ENCODE peak calls at places on chromosome 1, in six cellular contexts. One of them, this sample, is unnamed. For H3K9me3 and H3K27me3, the result is how much of the 10 kb centered on the place peaks cover.

GRCh38 chr1:47031585-47031984 is 8.1 kb downstream of the CYP4X1 start:
- DNase-seq in CD4-positive, alpha-beta T cell: no peak
- DNase-seq in uterus: no peak
- DNase-seq in ascending aorta: no peak
- DNase-seq in effector memory CD4-positive, alpha-beta T cell: no peak
- DNase-seq in adipocyte: no peak
- DNase-seq in this sample: peak

GRCh38 chr1:3922851-3923250 is 22.8 kb upstream of the C1orf174 start:
- DNase-seq in CD4-positive, alpha-beta T cell: no peak
- DNase-seq in uterus: no peak
- DNase-seq in ascending aorta: no peak
- DNase-seq in effector memory CD4-positive, alpha-beta T cell: no peak
- DNase-seq in adipocyte: no peak
- DNase-seq in this sample: no peak

GRCh38 chr1:10856863-10857598 is 60.6 kb upstream of the CASZ1 start:
- DNase-seq in CD4-positive, alpha-beta T cell: no peak
- DNase-seq in uterus: no peak
- DNase-seq in ascending aorta: no peak
- DNase-seq in effector memory CD4-positive, alpha-beta T cell: no peak
- DNase-seq in adipocyte: no peak
- DNase-seq in this sample: no peak

GRCh38 chr1:212459656-212460055 is 26.9 kb downstream of the NENF start:
- DNase-seq in CD4-positive, alpha-beta T cell: no peak
- DNase-seq in uterus: no peak
- DNase-seq in ascending aorta: no peak
- DNase-seq in effector memory CD4-positive, alpha-beta T cell: no peak
- DNase-seq in adipocyte: no peak
- DNase-seq in this sample: no peak

GRCh38 chr1:155909894-155910293 is 1.3 kb downstream of the RIT1 start:
- DNase-seq in CD4-positive, alpha-beta T cell: no peak
- DNase-seq in uterus: no peak
- DNase-seq in ascending aorta: peak
- DNase-seq in effector memory CD4-positive, alpha-beta T cell: no peak
- DNase-seq in adipocyte: peak
- DNase-seq in this sample: no peak

GRCh38 chr1:180382326-180383115 is 119.9 kb downstream of the ACBD6 start:
- DNase-seq in CD4-positive, alpha-beta T cell: no peak
- DNase-seq in uterus: no peak
- DNase-seq in ascending aorta: no peak
- DNase-seq in effector memory CD4-positive, alpha-beta T cell: no peak
- DNase-seq in adipocyte: peak
- DNase-seq in this sample: no peak

GRCh38 chr1:15212989-15213291 is 34.1 kb upstream of the FHAD1 start:
- DNase-seq in CD4-positive, alpha-beta T cell: no peak
- DNase-seq in uterus: no peak
- DNase-seq in ascending aorta: no peak
- DNase-seq in effector memory CD4-positive, alpha-beta T cell: no peak
- DNase-seq in adipocyte: no peak
- DNase-seq in this sample: no peak

GRCh38 chr1:33169290-33170055 is 12.4 kb downstream of the TRIM62 start:
- DNase-seq in CD4-positive, alpha-beta T cell: no peak
- DNase-seq in uterus: no peak
- DNase-seq in ascending aorta: no peak
- DNase-seq in effector memory CD4-positive, alpha-beta T cell: no peak
- DNase-seq in adipocyte: peak
- DNase-seq in this sample: no peak

GRCh38 chr1:25129380-25129779 is 102.9 kb downstream of the SYF2 start:
- DNase-seq in CD4-positive, alpha-beta T cell: no peak
- DNase-seq in uterus: no peak
- DNase-seq in ascending aorta: no peak
- DNase-seq in effector memory CD4-positive, alpha-beta T cell: no peak
- DNase-seq in adipocyte: no peak
- DNase-seq in this sample: no peak

GRCh38 chr1:170986901-170987300 is 51.6 kb downstream of the MROH9 start:
- DNase-seq in CD4-positive, alpha-beta T cell: no peak
- DNase-seq in uterus: no peak
- DNase-seq in ascending aorta: no peak
- DNase-seq in effector memory CD4-positive, alpha-beta T cell: no peak
- DNase-seq in adipocyte: no peak
- DNase-seq in this sample: no peak

GRCh38 chr1:14915356-14916054 is 238.0 kb upstream of the TMEM51 start:
- DNase-seq in CD4-positive, alpha-beta T cell: no peak
- DNase-seq in uterus: peak
- DNase-seq in ascending aorta: no peak
- DNase-seq in effector memory CD4-positive, alpha-beta T cell: no peak
- DNase-seq in adipocyte: peak
- DNase-seq in this sample: no peak

GRCh38 chr1:100581096-100581705 is 43.3 kb downstream of the GPR88 start:
- DNase-seq in CD4-positive, alpha-beta T cell: no peak
- DNase-seq in uterus: no peak
- DNase-seq in ascending aorta: no peak
- DNase-seq in effector memory CD4-positive, alpha-beta T cell: no peak
- DNase-seq in adipocyte: no peak
- DNase-seq in this sample: no peak

GRCh38 chr1:16630661-16631247 is 17.4 kb upstream of the NBPF1 start:
- DNase-seq in CD4-positive, alpha-beta T cell: no peak
- DNase-seq in uterus: peak
- DNase-seq in ascending aorta: no peak
- DNase-seq in effector memory CD4-positive, alpha-beta T cell: no peak
- DNase-seq in adipocyte: no peak
- DNase-seq in this sample: no peak

GRCh38 chr1:35726814-35727433 is 8.2 kb upstream of the C1orf216 start:
- DNase-seq in CD4-positive, alpha-beta T cell: peak
- DNase-seq in uterus: peak
- DNase-seq in ascending aorta: no peak
- DNase-seq in effector memory CD4-positive, alpha-beta T cell: peak
- DNase-seq in adipocyte: peak
- DNase-seq in this sample: no peak

GRCh38 chr1:29700522-29700921 is 464.2 kb downstream of the PTPRU start:
- DNase-seq in CD4-positive, alpha-beta T cell: no peak
- DNase-seq in uterus: no peak
- DNase-seq in ascending aorta: no peak
- DNase-seq in effector memory CD4-positive, alpha-beta T cell: no peak
- DNase-seq in adipocyte: no peak
- DNase-seq in this sample: no peak

GRCh38 chr1:88701275-88701674 is 17.2 kb downstream of the PKN2 start:
- DNase-seq in CD4-positive, alpha-beta T cell: no peak
- DNase-seq in uterus: no peak
- DNase-seq in ascending aorta: no peak
- DNase-seq in effector memory CD4-positive, alpha-beta T cell: no peak
- DNase-seq in adipocyte: peak
- DNase-seq in this sample: no peak

GRCh38 chr1:217660353-217661062 is 29.4 kb downstream of the SPATA17 start:
- DNase-seq in CD4-positive, alpha-beta T cell: no peak
- DNase-seq in uterus: no peak
- DNase-seq in ascending aorta: no peak
- DNase-seq in effector memory CD4-positive, alpha-beta T cell: no peak
- DNase-seq in adipocyte: peak
- DNase-seq in this sample: no peak

GRCh38 chr1:234866007-234866866 is 256.3 kb upstream of the IRF2BP2 start:
- DNase-seq in CD4-positive, alpha-beta T cell: no peak
- DNase-seq in uterus: peak
- DNase-seq in ascending aorta: peak
- DNase-seq in effector memory CD4-positive, alpha-beta T cell: no peak
- DNase-seq in adipocyte: peak
- DNase-seq in this sample: no peak

GRCh38 chr1:152374451-152374850 is 14.6 kb upstream of the FLG2 start:
- DNase-seq in CD4-positive, alpha-beta T cell: no peak
- DNase-seq in uterus: no peak
- DNase-seq in ascending aorta: no peak
- DNase-seq in effector memory CD4-positive, alpha-beta T cell: no peak
- DNase-seq in adipocyte: no peak
- DNase-seq in this sample: no peak
- H3K9me3 ChIP-seq in CD4-positive, alpha-beta T cell: under half
- H3K9me3 ChIP-seq in uterus: under half
- H3K9me3 ChIP-seq in ascending aorta: under half
- H3K9me3 ChIP-seq in effector memory CD4-positive, alpha-beta T cell: under half
- H3K9me3 ChIP-seq in adipocyte: under half
- H3K9me3 ChIP-seq in this sample: under half

GRCh38 chr1:13899856-13900255 is 199.9 kb downstream of the PRDM2 start:
- DNase-seq in CD4-positive, alpha-beta T cell: no peak
- DNase-seq in uterus: no peak
- DNase-seq in ascending aorta: no peak
- DNase-seq in effector memory CD4-positive, alpha-beta T cell: no peak
- DNase-seq in adipocyte: no peak
- DNase-seq in this sample: no peak
- H3K27me3 ChIP-seq in CD4-positive, alpha-beta T cell: under half
- H3K27me3 ChIP-seq in uterus: under half
- H3K27me3 ChIP-seq in ascending aorta: under half
- H3K27me3 ChIP-seq in effector memory CD4-positive, alpha-beta T cell: under half
- H3K27me3 ChIP-seq in adipocyte: under half
- H3K27me3 ChIP-seq in this sample: under half

GRCh38 chr1:82143108-82143833 is 342.5 kb downstream of the ADGRL2 start:
- DNase-seq in CD4-positive, alpha-beta T cell: no peak
- DNase-seq in uterus: no peak
- DNase-seq in ascending aorta: no peak
- DNase-seq in effector memory CD4-positive, alpha-beta T cell: no peak
- DNase-seq in adipocyte: no peak
- DNase-seq in this sample: no peak
- H3K9me3 ChIP-seq in CD4-positive, alpha-beta T cell: under half
- H3K9me3 ChIP-seq in uterus: under half
- H3K9me3 ChIP-seq in ascending aorta: under half
- H3K9me3 ChIP-seq in effector memory CD4-positive, alpha-beta T cell: under half
- H3K9me3 ChIP-seq in adipocyte: under half
- H3K9me3 ChIP-seq in this sample: under half

GRCh38 chr1:27624467-27625233 is 10.3 kb downstream of the FGR start:
- DNase-seq in CD4-positive, alpha-beta T cell: no peak
- DNase-seq in uterus: no peak
- DNase-seq in ascending aorta: no peak
- DNase-seq in effector memory CD4-positive, alpha-beta T cell: no peak
- DNase-seq in adipocyte: no peak
- DNase-seq in this sample: no peak

GRCh38 chr1:27623327-27624212 is 11.4 kb downstream of the FGR start:
- DNase-seq in CD4-positive, alpha-beta T cell: no peak
- DNase-seq in uterus: no peak
- DNase-seq in ascending aorta: no peak
- DNase-seq in effector memory CD4-positive, alpha-beta T cell: no peak
- DNase-seq in adipocyte: no peak
- DNase-seq in this sample: no peak

GRCh38 chr1:27622828-27623227 is 12.2 kb downstream of the FGR start:
- DNase-seq in CD4-positive, alpha-beta T cell: no peak
- DNase-seq in uterus: no peak
- DNase-seq in ascending aorta: no peak
- DNase-seq in effector memory CD4-positive, alpha-beta T cell: no peak
- DNase-seq in adipocyte: no peak
- DNase-seq in this sample: no peak

GRCh38 chr1:27618341-27619067 is 14.6 kb upstream of the AHDC1 start:
- DNase-seq in CD4-positive, alpha-beta T cell: peak
- DNase-seq in uterus: no peak
- DNase-seq in ascending aorta: no peak
- DNase-seq in effector memory CD4-positive, alpha-beta T cell: peak
- DNase-seq in adipocyte: no peak
- DNase-seq in this sample: no peak

GRCh38 chr1:27621067-27621920 is 13.7 kb downstream of the FGR start:
- DNase-seq in CD4-positive, alpha-beta T cell: no peak
- DNase-seq in uterus: no peak
- DNase-seq in ascending aorta: no peak
- DNase-seq in effector memory CD4-positive, alpha-beta T cell: no peak
- DNase-seq in adipocyte: no peak
- DNase-seq in this sample: no peak
- H3K27me3 ChIP-seq in CD4-positive, alpha-beta T cell: under half
- H3K27me3 ChIP-seq in uterus: under half
- H3K27me3 ChIP-seq in ascending aorta: under half
- H3K27me3 ChIP-seq in effector memory CD4-positive, alpha-beta T cell: under half
- H3K27me3 ChIP-seq in adipocyte: under half
- H3K27me3 ChIP-seq in this sample: under half

DNA sequence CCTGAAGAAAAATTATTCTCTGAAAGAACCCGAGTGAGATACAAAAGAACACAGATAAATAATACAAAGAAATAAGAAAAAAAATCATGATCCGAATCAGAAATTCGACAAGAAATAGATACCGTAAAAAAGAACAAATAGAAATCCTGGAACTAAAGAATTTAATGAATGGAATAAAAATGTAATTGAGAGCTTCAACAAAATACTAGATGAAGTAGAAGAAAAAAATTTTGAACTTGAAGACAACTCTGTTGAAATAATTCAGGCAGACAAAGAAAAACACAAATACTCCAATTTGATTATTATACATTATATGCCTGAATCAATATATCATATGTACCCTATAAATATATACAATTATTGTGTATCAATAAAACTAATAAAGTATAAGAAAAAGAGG is 4.8 kb upstream of the OR6F1 start:
- DNase-seq in CD4-positive, alpha-beta T cell: no peak
- DNase-seq in uterus: no peak
- DNase-seq in ascending aorta: no peak
- DNase-seq in effector memory CD4-positive, alpha-beta T cell: no peak
- DNase-seq in adipocyte: no peak
- DNase-seq in this sample: no peak
- H3K9me3 ChIP-seq in CD4-positive, alpha-beta T cell: under half
- H3K9me3 ChIP-seq in uterus: under half
- H3K9me3 ChIP-seq in ascending aorta: under half
- H3K9me3 ChIP-seq in effector memory CD4-positive, alpha-beta T cell: under half
- H3K9me3 ChIP-seq in adipocyte: under half
- H3K9me3 ChIP-seq in this sample: under half

DNA sequence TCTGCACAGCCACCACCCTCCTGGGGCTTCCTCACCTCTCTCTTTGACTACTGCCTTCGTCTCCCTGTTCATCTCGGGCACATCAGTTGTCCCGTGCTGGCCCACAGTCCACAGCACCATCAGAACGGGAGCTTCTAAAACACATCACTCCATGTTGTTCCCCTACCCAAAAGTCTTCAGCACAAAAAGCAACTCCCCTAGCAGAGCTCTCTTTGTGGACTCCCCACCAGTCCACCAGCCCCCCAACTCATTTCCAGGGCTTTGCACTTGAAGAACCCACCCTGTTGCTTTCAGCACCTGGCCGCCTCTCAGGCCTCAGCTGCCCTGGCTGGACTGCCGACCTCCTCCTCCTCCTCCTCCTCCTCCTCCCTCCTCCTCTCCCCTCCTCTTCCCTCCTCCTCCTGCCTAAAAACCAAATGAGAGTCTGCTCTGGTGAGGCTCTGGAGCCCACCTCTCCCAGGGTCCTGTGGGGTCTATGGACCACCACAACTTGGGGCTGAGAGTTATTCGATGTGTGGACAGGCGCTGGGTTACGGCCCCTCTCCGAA is 251.2 kb upstream of the VAMP3 start:
- DNase-seq in CD4-positive, alpha-beta T cell: no peak
- DNase-seq in uterus: no peak
- DNase-seq in ascending aorta: no peak
- DNase-seq in effector memory CD4-positive, alpha-beta T cell: no peak
- DNase-seq in adipocyte: no peak
- DNase-seq in this sample: no peak
- H3K27me3 ChIP-seq in CD4-positive, alpha-beta T cell: under half
- H3K27me3 ChIP-seq in uterus: under half
- H3K27me3 ChIP-seq in ascending aorta: under half
- H3K27me3 ChIP-seq in effector memory CD4-positive, alpha-beta T cell: under half
- H3K27me3 ChIP-seq in adipocyte: under half
- H3K27me3 ChIP-seq in this sample: under half

GRCh38 chr1:248686815-248687214 is 15.8 kb downstream of the OR14I1 start:
- DNase-seq in CD4-positive, alpha-beta T cell: no peak
- DNase-seq in uterus: no peak
- DNase-seq in ascending aorta: no peak
- DNase-seq in effector memory CD4-positive, alpha-beta T cell: no peak
- DNase-seq in adipocyte: no peak
- DNase-seq in this sample: no peak
- H3K9me3 ChIP-seq in CD4-positive, alpha-beta T cell: under half
- H3K9me3 ChIP-seq in uterus: under half
- H3K9me3 ChIP-seq in ascending aorta: under half
- H3K9me3 ChIP-seq in effector memory CD4-positive, alpha-beta T cell: under half
- H3K9me3 ChIP-seq in adipocyte: under half
- H3K9me3 ChIP-seq in this sample: under half